ENCODE peak calls at places on chromosomes 16 and 17, in five cellular contexts. C is IMR-90, S is neuronal stem cell, F is astrocyte, A is GM12878. Q is an unnamed sample.

GRCh38 chr17:75565066-75565465 is 22.5 kb upstream of the MYO15B start:
- DNase-seq in S (no peak), A (no peak), F (no peak), C (peak), Q (no peak)

GRCh38 chr16:83137326-83137770 is 510.6 kb downstream of the CDH13 start:
- DNase-seq in F (peak), S (peak), A (no peak), C (peak), Q (peak)

GRCh38 chr17:63185420-63185819 is 219.4 kb downstream of the TANC2 start:
- DNase-seq in F (no peak), C (no peak), S (no peak), A (no peak), Q (no peak)

GRCh38 chr17:2853722-2854580 is 57.7 kb downstream of the RAP1GAP2 start:
- DNase-seq in S (no peak), A (no peak), F (no peak), C (no peak), Q (no peak)

GRCh38 chr17:11948791-11949190 is 48.5 kb downstream of the ZNF18 start:
- DNase-seq in F (peak), C (peak), A (no peak), S (no peak), Q (no peak)

GRCh38 chr16:75928295-75928694 is 202.0 kb upstream of the CPHXL start:
- DNase-seq in S (no peak), A (no peak), C (peak), F (peak), Q (no peak)

GRCh38 chr16:51697454-51697853 is 546.4 kb upstream of the SALL1 start:
- DNase-seq in C (no peak), F (no peak), S (no peak), A (no peak), Q (no peak)

GRCh38 chr16:87918314-87918713 is 18.0 kb downstream of the CA5A start:
- DNase-seq in S (no peak), A (no peak), C (no peak), F (no peak), Q (no peak)

GRCh38 chr16:8555400-8555799 is 34.9 kb downstream of the TMEM114 start:
- DNase-seq in A (no peak), S (no peak), C (no peak), F (no peak), Q (no peak)

GRCh38 chr17:17364338-17364667 is 61.1 kb downstream of the NT5M start:
- DNase-seq in F (no peak), C (no peak), S (no peak), A (no peak), Q (no peak)

GRCh38 chr17:3808701-3809100 is 7.7 kb upstream of the ITGAE start:
- DNase-seq in F (peak), C (no peak), A (no peak), S (no peak), Q (no peak)

GRCh38 chr17:71171270-71171669 is 949.5 kb upstream of the SOX9 start:
- DNase-seq in F (no peak), S (no peak), C (no peak), A (no peak), Q (no peak)

GRCh38 chr17:5283531-5284315 is 1.6 kb downstream of the RABEP1 start:
- DNase-seq in C (peak), S (no peak), F (peak), A (no peak), Q (no peak)

GRCh38 chr16:66754819-66755218 is 3.4 kb upstream of the DYNC1LI2 start:
- DNase-seq in S (no peak), A (no peak), C (no peak), F (no peak), Q (no peak)

GRCh38 chr17:82151106-82151957 is 53.3 kb upstream of the FASN start:
- DNase-seq in C (no peak), A (no peak), S (no peak), F (no peak), Q (no peak)

GRCh38 chr17:43842975-43843325 is 4.0 kb upstream of the CD300LG start:
- DNase-seq in C (no peak), S (no peak), F (no peak), A (no peak), Q (no peak)

GRCh38 chr16:67161595-67162058 is 1.9 kb downstream of the FBXL8 start:
- DNase-seq in F (no peak), C (no peak), A (no peak), S (no peak), Q (no peak)

GRCh38 chr17:45954914-45955313 is 44.1 kb upstream of the STH start:
- DNase-seq in F (no peak), C (no peak), S (no peak), A (no peak), Q (no peak)

GRCh38 chr17:62163847-62164246 is 98.8 kb upstream of the MED13 start:
- DNase-seq in C (no peak), F (no peak), S (no peak), A (no peak), Q (no peak)

GRCh38 chr16:50274771-50275415 is 8.5 kb downstream of the ADCY7 start:
- DNase-seq in C (no peak), A (no peak), F (no peak), S (no peak), Q (no peak)

GRCh38 chr16:54289242-54290051 is 2.9 kb upstream of the IRX3 start:
- DNase-seq in F (no peak), A (no peak), C (no peak), S (peak), Q (no peak)

GRCh38 chr17:2770129-2770528 is 20.7 kb upstream of the CCDC92B start:
- DNase-seq in F (no peak), A (no peak), C (no peak), S (no peak), Q (no peak)

GRCh38 chr17:64245218-64246145 is 17.6 kb downstream of the TEX2 start:
- DNase-seq in C (peak), A (no peak), F (peak), S (no peak), Q (no peak)

GRCh38 chr17:60141111-60142018 is 8.4 kb upstream of the CA4 start:
- DNase-seq in C (peak), A (no peak), S (no peak), F (no peak), Q (no peak)

GRCh38 chr17:60139438-60140285 is 10.1 kb upstream of the CA4 start:
- DNase-seq in C (peak), A (no peak), F (peak), S (peak), Q (no peak)

GRCh38 chr17:60137731-60138130 is 12.0 kb upstream of the CA4 start:
- DNase-seq in F (no peak), A (no peak), S (no peak), C (no peak), Q (no peak)

GRCh38 chr17:60135951-60136666 is 13.7 kb upstream of the CA4 start:
- DNase-seq in C (no peak), S (no peak), A (no peak), F (no peak), Q (peak)

DNA sequence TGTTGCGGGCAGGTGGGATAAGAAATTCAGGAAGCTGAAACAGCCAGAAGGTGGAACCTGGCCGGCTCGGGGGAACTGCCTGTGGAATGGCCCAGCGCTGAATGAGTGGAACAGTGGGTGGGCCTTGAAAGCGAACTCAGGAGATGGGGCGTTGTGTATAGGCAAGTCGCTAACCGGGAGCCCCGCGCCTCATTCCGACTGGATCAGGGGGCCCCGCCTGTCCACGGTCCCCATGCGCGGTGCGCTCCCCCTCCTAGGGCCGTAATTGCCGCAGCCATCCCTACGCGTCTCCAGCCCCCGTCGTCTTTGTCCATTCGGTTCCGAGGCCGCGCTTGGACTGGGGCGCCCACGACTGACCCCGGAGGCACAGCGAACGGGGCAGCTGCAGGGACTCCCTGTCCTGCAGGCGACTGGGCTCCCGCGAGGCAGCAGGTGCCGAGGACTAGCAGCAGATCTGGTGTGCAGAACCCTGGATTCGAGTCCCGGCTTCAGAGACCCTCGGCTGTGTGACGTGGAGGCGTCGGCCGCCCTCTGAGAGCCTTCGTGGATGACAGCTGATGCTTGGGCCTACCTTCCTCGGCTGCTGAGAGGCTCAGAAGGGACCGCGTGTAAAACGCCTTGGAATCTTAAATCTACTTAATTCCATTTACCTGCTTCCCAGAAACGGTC is 10.9 kb upstream of the CA4 start:
- DNase-seq in C (no peak), S (no peak), A (no peak), F (no peak), Q (no peak)
- H3K4me2 ChIP-seq in C (no peak), S (peak), A (no peak), F (peak), Q (no peak)

GRCh38 chr16:71296584-71297133 is 7.5 kb upstream of the CMTR2 start:
- DNase-seq in F (no peak), C (no peak), S (no peak), A (no peak), Q (no peak)
- H3K27ac ChIP-seq in F (no peak), C (no peak), S (no peak), A (no peak), Q (no peak)

DNA sequence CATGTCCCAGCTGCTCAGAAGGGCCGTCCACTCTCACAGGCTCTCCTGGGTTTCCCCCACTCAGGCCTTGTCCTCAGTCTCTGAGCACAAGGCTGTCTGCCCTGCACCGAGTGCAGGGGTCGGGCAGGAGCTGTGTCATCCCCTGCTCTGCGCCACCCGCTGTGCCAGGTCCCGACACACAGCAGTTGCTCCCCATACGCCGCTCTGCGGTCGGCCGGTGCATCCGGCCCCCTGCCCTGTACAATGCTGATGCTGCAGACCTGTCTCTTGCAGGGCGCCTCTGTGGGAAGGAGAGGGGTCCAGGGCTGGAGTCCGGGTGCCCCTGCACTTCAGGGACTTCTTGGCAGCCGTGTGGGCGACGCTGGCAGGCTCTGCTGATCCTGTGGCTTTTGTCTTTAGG is 6.1 kb downstream of the TSC2 start:
- DNase-seq in C (no peak), S (no peak), F (no peak), A (no peak), Q (no peak)
- H3K9ac ChIP-seq in C (no peak), S (no peak), F (no peak), A (no peak), Q (no peak)

DNA sequence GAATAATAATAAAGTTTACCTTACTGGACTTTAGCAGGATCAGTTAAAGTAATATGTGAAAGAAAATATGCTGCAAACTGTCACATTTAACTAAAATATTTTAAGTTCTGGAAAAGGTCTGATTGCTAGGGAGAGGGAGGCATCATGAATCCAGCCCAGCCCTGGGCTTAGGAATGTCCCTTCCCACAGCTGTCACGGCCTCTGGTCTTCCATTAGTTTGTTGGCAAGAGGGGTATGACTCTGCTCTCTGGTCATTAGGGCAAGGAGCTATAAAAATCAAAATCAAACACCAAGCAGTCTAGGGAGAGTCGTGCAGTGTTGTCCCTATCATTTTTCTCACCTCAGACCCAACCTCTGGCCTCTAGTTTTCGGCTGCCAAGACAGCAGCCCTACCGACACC is 41.6 kb downstream of the NEUROD2 start:
- DNase-seq in C (no peak), S (no peak), F (no peak), A (no peak), Q (no peak)
- H3K4me2 ChIP-seq in C (no peak), S (no peak), F (no peak), A (no peak), Q (no peak)